ENCODE peak calls at places on chromosomes 7 and 10, in seven cellular contexts. C, I, P, Q, L, Y and V are unnamed samples.

GRCh38 chr7:141701489-141702046 is 398 bp downstream of the DENND11 start:
- DNase-seq in C (peak), I (peak), Q (peak), L (peak), P (no peak), Y (peak), V (peak)

GRCh38 chr7:70893985-70894722 is 237.8 kb upstream of the GALNT17 start:
- DNase-seq in P (no peak), I (no peak), Y (no peak), C (no peak), L (no peak), Q (no peak), V (no peak)

GRCh38 chr10:11609492-11610093 is 1.9 kb downstream of the USP6NL start:
- DNase-seq in Y (peak), I (no peak), P (no peak), L (no peak), C (no peak), Q (no peak), V (no peak)

GRCh38 chr7:139660317-139661042 is 117.3 kb downstream of the HIPK2 start:
- DNase-seq in Y (no peak), C (no peak), L (no peak), I (no peak), P (no peak), Q (no peak), V (no peak)

GRCh38 chr7:98930921-98931320 is 52.6 kb downstream of the TRRAP start:
- DNase-seq in P (peak), Y (peak), L (no peak), C (no peak), Q (no peak), I (peak), V (peak)

GRCh38 chr10:35934637-35934995 is 292.5 kb upstream of the FZD8 start:
- DNase-seq in Q (no peak), Y (no peak), I (no peak), C (no peak), L (no peak), P (no peak), V (no peak)

GRCh38 chr10:31622993-31623392 is 304.0 kb downstream of the ZEB1 start:
- DNase-seq in Y (no peak), P (peak), C (peak), I (no peak), Q (no peak), L (peak), V (no peak)

GRCh38 chr10:115963848-115964247 is 309.2 kb downstream of the GFRA1 start:
- DNase-seq in C (no peak), L (no peak), P (peak), Y (no peak), I (no peak), Q (no peak), V (peak)

GRCh38 chr10:3096149-3096548 is 28.8 kb downstream of the PFKP start:
- DNase-seq in P (no peak), I (no peak), C (no peak), Q (no peak), Y (no peak), L (peak), V (no peak)

GRCh38 chr7:108684629-108685028 is 115.0 kb downstream of the DNAJB9 start:
- DNase-seq in P (no peak), L (peak), Y (no peak), Q (no peak), I (no peak), C (no peak), V (no peak)

GRCh38 chr10:85864173-85864549 is 502.4 kb downstream of the GRID1 start:
- DNase-seq in Q (no peak), L (no peak), Y (no peak), I (no peak), C (no peak), P (no peak), V (no peak)

GRCh38 chr7:80082214-80082613 is 52.4 kb upstream of the GNAI1 start:
- DNase-seq in Y (no peak), I (no peak), P (peak), L (no peak), Q (no peak), C (no peak), V (no peak)

GRCh38 chr10:103706760-103707159 is 148.6 kb downstream of the SH3PXD2A start:
- DNase-seq in C (no peak), L (no peak), Y (no peak), I (no peak), P (no peak), Q (no peak), V (no peak)

GRCh38 chr10:122531935-122532334 is 28.6 kb upstream of the DMBT1 start:
- DNase-seq in L (no peak), C (no peak), P (no peak), Q (no peak), Y (no peak), I (no peak), V (no peak)

GRCh38 chr7:5712566-5712965 is 68.9 kb downstream of the RNF216 start:
- DNase-seq in I (no peak), Y (no peak), Q (no peak), P (no peak), C (no peak), L (no peak), V (no peak)

GRCh38 chr10:122854648-122855047 is 9.0 kb upstream of the CUZD1 start:
- DNase-seq in L (peak), C (no peak), Y (no peak), Q (no peak), P (peak), I (no peak), V (no peak)

GRCh38 chr7:93185303-93186027 is 37.3 kb upstream of the SAMD9L start:
- DNase-seq in P (peak), L (peak), C (no peak), Y (no peak), Q (no peak), I (no peak), V (peak)

GRCh38 chr10:92640110-92640509 is 47.2 kb downstream of the KIF11 start:
- DNase-seq in P (peak), L (peak), C (no peak), Q (no peak), Y (no peak), I (no peak), V (no peak)

GRCh38 chr7:37208528-37208927 is 240.1 kb downstream of the ELMO1 start:
- DNase-seq in P (peak), L (peak), I (peak), Q (peak), C (peak), Y (peak), V (peak)

GRCh38 chr7:2049782-2050510 is 182.8 kb downstream of the MAD1L1 start:
- DNase-seq in L (no peak), C (no peak), Q (no peak), Y (no peak), P (no peak), I (no peak), V (peak)

GRCh38 chr10:128044961-128045832 is 81.0 kb downstream of the MKI67 start:
- DNase-seq in Y (no peak), Q (no peak), I (no peak), L (no peak), P (no peak), C (no peak), V (no peak)

GRCh38 chr7:96093435-96093834 is 228.5 kb downstream of the SLC25A13 start:
- DNase-seq in P (peak), L (peak), Q (no peak), Y (no peak), C (no peak), I (no peak), V (no peak)

GRCh38 chr7:50562126-50562525 is 3.1 kb downstream of the DDC start:
- DNase-seq in P (no peak), Y (no peak), C (no peak), I (no peak), L (no peak), Q (no peak), V (no peak)

GRCh38 chr10:69869291-69869841 is 67.7 kb downstream of the COL13A1 start:
- DNase-seq in P (peak), Q (no peak), C (no peak), Y (no peak), L (peak), I (no peak), V (no peak)

GRCh38 chr7:37341033-37341630 is 107.5 kb downstream of the ELMO1 start:
- DNase-seq in L (no peak), Q (no peak), P (no peak), Y (peak), C (no peak), I (peak), V (no peak)

GRCh38 chr7:131108212-131108980 is 219.3 kb upstream of the MKLN1 start:
- DNase-seq in P (peak), L (peak), Q (no peak), C (no peak), Y (no peak), I (peak), V (peak)

GRCh38 chr10:75650648-75651047 is 219.2 kb downstream of the LRMDA start:
- DNase-seq in Q (no peak), C (no peak), L (no peak), Y (no peak), P (no peak), I (no peak), V (no peak)

GRCh38 chr10:113297226-113297625 is 255.6 kb upstream of the HABP2 start:
- DNase-seq in C (no peak), I (no peak), P (peak), Q (no peak), L (peak), Y (no peak), V (no peak)

GRCh38 chr7:30451539-30452277 is 26.9 kb downstream of the NOD1 start:
- DNase-seq in I (peak), Q (no peak), C (no peak), L (no peak), P (no peak), Y (no peak), V (no peak)

GRCh38 chr10:70034252-70034651 is 18.4 kb upstream of the MACROH2A2 start:
- DNase-seq in Y (no peak), Q (no peak), C (no peak), P (no peak), L (peak), I (no peak), V (no peak)

GRCh38 chr7:107643938-107644703 is 16.5 kb upstream of the SLC26A4 start:
- DNase-seq in Y (no peak), I (no peak), Q (no peak), L (peak), P (peak), C (no peak), V (no peak)

GRCh38 chr10:103882285-103883007 is 27.1 kb upstream of the SH3PXD2A start:
- DNase-seq in Q (no peak), C (no peak), P (no peak), Y (no peak), I (no peak), L (no peak), V (no peak)

GRCh38 chr10:26554246-26554645 is 116.1 kb downstream of the APBB1IP start:
- DNase-seq in C (no peak), I (no peak), P (no peak), Q (no peak), Y (no peak), L (no peak), V (no peak)

GRCh38 chr10:76172020-76172419 is 740.6 kb downstream of the LRMDA start:
- DNase-seq in P (no peak), Y (no peak), L (no peak), Q (no peak), I (no peak), C (no peak), V (no peak)

GRCh38 chr10:132512693-132513345 is 24.8 kb upstream of the INPP5A start:
- DNase-seq in C (no peak), P (no peak), L (no peak), Y (no peak), Q (peak), I (peak), V (no peak)

DNA sequence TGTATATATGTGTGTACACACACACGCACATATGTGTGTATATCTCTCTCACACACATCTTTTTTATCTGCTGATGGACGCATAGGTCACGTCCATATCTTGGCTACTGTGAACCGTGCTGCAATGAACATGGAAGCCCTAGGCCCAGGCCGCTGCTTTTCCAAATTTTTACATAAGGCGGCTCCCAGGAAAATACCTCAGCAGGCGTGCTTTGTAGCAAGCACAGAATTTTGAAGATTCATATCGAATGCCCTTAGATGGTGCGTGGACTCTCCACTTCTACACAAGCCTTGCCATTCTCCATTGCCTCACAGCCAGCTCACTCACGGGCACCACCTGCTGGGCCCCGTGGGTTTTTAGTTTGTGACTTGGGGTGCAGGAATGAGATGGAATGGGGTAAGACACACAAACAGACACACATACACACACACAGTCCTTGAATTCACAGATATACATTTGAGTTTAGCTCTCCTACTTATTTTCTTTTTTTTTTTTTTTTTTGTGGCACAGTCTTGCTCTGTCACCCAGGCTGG is 57.9 kb upstream of the RNF32 start:
- DNase-seq in L (no peak), Y (no peak), Q (no peak), C (no peak), P (no peak), I (no peak), V (no peak)
- TF ChIP-seq CTCF in L (no peak), Y (no peak), Q (no peak), C (no peak), P (no peak), I (no peak), V (no peak)

GRCh38 chr10:21517134-21517982 is 8.1 kb downstream of the SKIDA1 start:
- DNase-seq in Y (no peak), I (no peak), Q (peak), L (peak), C (peak), P (peak), V (peak)
- TF ChIP-seq CTCF in Y (peak), I (no peak), Q (no peak), L (no peak), C (no peak), P (no peak), V (no peak)

DNA sequence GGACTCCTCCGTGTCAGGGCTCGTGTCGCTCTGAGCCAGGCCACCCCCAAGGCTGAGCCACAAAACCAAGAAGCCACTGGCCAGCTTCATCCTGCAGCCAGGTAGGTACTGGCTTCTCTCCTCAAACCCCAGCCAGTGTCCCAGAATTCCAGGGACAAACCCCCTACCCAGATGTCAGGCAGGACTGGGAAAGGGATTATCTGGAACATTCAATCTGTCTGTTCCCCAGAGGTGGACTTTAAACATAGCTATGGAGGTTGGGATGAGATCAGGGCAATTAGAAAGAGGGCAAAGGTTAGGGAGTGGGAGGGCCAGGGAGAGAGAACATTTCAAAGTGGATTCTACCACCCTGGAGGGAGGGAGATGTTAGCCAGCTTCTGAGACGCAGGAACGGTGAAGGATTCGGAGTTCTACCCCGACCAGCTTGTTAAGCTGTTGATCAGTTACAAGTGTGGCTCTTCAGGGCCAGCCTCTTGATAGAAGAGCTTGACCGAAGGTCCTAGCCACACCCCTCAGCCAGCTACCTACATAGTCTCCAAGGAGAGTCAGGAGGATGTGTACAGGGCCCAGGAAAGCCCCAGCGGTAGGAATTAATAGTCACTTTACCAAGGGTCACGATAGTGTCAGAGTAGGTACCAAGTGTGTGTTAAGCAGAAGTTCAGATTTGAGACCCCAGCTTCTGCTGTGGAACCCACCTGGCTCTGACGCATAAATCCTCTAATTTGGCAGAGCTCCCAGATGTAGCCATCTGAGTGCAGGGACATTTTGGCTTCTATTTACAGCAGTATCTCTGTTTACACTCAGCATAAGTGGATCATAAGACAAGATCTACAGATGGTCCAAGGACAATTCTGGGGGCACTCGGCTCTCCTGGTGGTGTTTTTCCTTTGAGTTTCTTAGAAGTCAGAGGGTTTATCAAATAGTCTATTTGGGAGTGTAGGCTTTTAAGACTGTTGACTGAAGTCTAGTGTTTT is at the start of gene PLA2G12B:
- DNase-seq in Q (no peak), Y (no peak), I (no peak), C (no peak), L (no peak), P (no peak), V (no peak)
- TF ChIP-seq CTCF in Q (no peak), Y (no peak), I (no peak), C (no peak), L (no peak), P (no peak), V (no peak)

GRCh38 chr7:114986181-114986800 is 64.4 kb downstream of the MDFIC start:
- DNase-seq in L (no peak), Y (no peak), C (no peak), Q (no peak), P (no peak), I (no peak), V (no peak)
- TF ChIP-seq CTCF in L (no peak), Y (no peak), C (no peak), Q (no peak), P (no peak), I (no peak), V (no peak)

GRCh38 chr10:49179699-49180511 is 8.3 kb downstream of the TMEM273 start:
- DNase-seq in P (no peak), C (no peak), Q (no peak), Y (no peak), I (peak), L (no peak), V (peak)
- TF ChIP-seq CTCF in P (no peak), C (no peak), Q (no peak), Y (no peak), I (no peak), L (no peak), V (no peak)

GRCh38 chr10:21494221-21495001 is 31.1 kb downstream of the SKIDA1 start:
- DNase-seq in Q (no peak), L (peak), I (peak), C (no peak), P (no peak), Y (no peak), V (peak)
- TF ChIP-seq CTCF in Q (no peak), L (no peak), I (no peak), C (no peak), P (peak), Y (no peak), V (no peak)

GRCh38 chr10:111079781-111080180 is 3.0 kb downstream of the ADRA2A start:
- DNase-seq in I (no peak), Y (no peak), C (no peak), P (no peak), Q (peak), L (peak), V (no peak)
- TF ChIP-seq CTCF in I (no peak), Y (no peak), C (no peak), P (no peak), Q (no peak), L (no peak), V (no peak)

GRCh38 chr7:132154695-132155471 is 421.4 kb downstream of the PLXNA4 start:
- DNase-seq in I (no peak), P (no peak), Q (no peak), Y (no peak), C (no peak), L (no peak), V (no peak)

GRCh38 chr7:132150711-132151110 is 425.6 kb downstream of the PLXNA4 start:
- DNase-seq in Q (no peak), Y (no peak), C (no peak), I (no peak), P (no peak), L (no peak), V (no peak)

GRCh38 chr7:132155715-132156114 is 420.6 kb downstream of the PLXNA4 start:
- DNase-seq in Q (no peak), P (no peak), L (no peak), Y (no peak), C (no peak), I (no peak), V (no peak)

GRCh38 chr7:132152490-132152889 is 423.8 kb downstream of the PLXNA4 start:
- DNase-seq in L (no peak), P (no peak), Q (no peak), I (no peak), Y (no peak), C (no peak), V (no peak)

DNA sequence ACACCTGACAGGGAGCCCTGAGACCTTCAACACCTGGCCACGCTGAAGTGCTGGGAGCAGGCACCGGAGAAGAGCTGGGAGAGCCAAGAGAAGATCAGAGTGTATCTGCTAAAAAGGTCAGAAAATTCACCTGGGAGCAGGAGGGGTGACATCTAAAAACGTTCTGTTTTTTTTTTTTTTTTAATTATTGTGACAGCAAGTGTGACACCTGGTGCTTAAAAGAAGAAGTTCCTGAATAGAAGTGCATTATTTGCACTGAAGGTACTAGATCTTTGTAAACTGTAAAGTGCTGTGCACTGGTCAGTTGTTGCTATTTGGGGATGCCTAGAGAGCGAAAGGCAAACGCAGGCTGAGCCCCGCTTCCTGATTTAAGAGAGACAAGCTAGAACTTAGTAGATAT is 422.0 kb downstream of the PLXNA4 start:
- DNase-seq in P (no peak), I (no peak), C (no peak), Q (no peak), L (no peak), Y (no peak), V (no peak)
- TF ChIP-seq CTCF in P (no peak), I (no peak), C (no peak), Q (no peak), L (no peak), Y (no peak), V (no peak)

GRCh38 chr7:13725591-13725990 is 263.9 kb downstream of the ETV1 start:
- DNase-seq in C (no peak), L (peak), I (no peak), P (no peak), Q (no peak), Y (no peak), V (no peak)
- TF ChIP-seq CTCF in C (no peak), L (no peak), I (no peak), P (peak), Q (no peak), Y (no peak), V (no peak)

GRCh38 chr7:133275441-133276105 is 22.7 kb downstream of the EXOC4 start:
- DNase-seq in Y (no peak), L (peak), I (no peak), P (no peak), Q (no peak), C (no peak), V (no peak)

GRCh38 chr7:133273221-133273620 is 20.3 kb downstream of the EXOC4 start:
- DNase-seq in Y (no peak), C (no peak), I (no peak), P (no peak), L (no peak), Q (no peak), V (no peak)

GRCh38 chr7:133274265-133274664 is 21.4 kb downstream of the EXOC4 start:
- DNase-seq in Y (no peak), Q (no peak), C (no peak), L (no peak), P (no peak), I (no peak), V (no peak)

GRCh38 chr7:133275008-133275407 is 22.1 kb downstream of the EXOC4 start:
- DNase-seq in P (no peak), Q (no peak), I (no peak), Y (no peak), L (no peak), C (no peak), V (no peak)
- TF ChIP-seq CTCF in P (no peak), Q (no peak), I (no peak), Y (peak), L (no peak), C (no peak), V (no peak)